ENCODE peak calls at places on chromosomes 2 and 18, in ten cellular contexts. D, O, W, M, P, S, Z, E, A and T are unnamed samples.

GRCh38 chr2:235883675-235884074 is 284.5 kb downstream of the GBX2 start:
- DNase-seq in A (no peak), E (no peak), S (no peak), W (no peak), O (no peak), D (no peak), M (no peak), Z (no peak), P (no peak), T (no peak)

GRCh38 chr2:97011977-97012569 is 25.7 kb upstream of the FAM178B start:
- DNase-seq in P (no peak), E (peak), W (peak), O (peak), D (peak), M (peak), S (no peak), A (peak), Z (peak), T (no peak)

GRCh38 chr2:230130668-230131364 is 62.1 kb upstream of the SLC16A14 start:
- DNase-seq in P (peak), A (peak), W (no peak), D (no peak), O (no peak), M (peak), Z (no peak), E (peak), S (no peak), T (no peak)

GRCh38 chr18:79554321-79554720 is 125.3 kb upstream of the CTDP1 start:
- DNase-seq in D (no peak), O (no peak), W (no peak), A (no peak), S (no peak), P (no peak), Z (no peak), M (no peak), E (no peak), T (no peak)

GRCh38 chr2:241502281-241502680 is 6.1 kb downstream of the STK25 start:
- DNase-seq in P (no peak), M (no peak), Z (no peak), A (no peak), O (no peak), W (no peak), D (no peak), S (no peak), E (no peak), T (no peak)

GRCh38 chr2:11634584-11634983 is 35.4 kb downstream of the NTSR2 start:
- DNase-seq in Z (no peak), E (no peak), D (no peak), O (no peak), S (no peak), W (no peak), A (no peak), P (no peak), M (no peak), T (no peak)

GRCh38 chr2:7825591-7826312 is 856.1 kb upstream of the ID2 start:
- DNase-seq in Z (no peak), M (no peak), S (peak), A (no peak), W (no peak), P (peak), E (no peak), O (no peak), D (no peak), T (no peak)

GRCh38 chr2:3626118-3626816 is 31.4 kb downstream of the COLEC11 start:
- DNase-seq in E (peak), O (no peak), M (no peak), A (peak), W (peak), P (peak), S (no peak), Z (no peak), D (no peak), T (no peak)

GRCh38 chr18:55152801-55153200 is 193.5 kb upstream of the CCDC68 start:
- DNase-seq in E (peak), Z (no peak), A (no peak), P (no peak), M (no peak), D (no peak), S (peak), W (no peak), O (no peak), T (no peak)

GRCh38 chr2:207505180-207505579 is 24.6 kb upstream of the CREB1 start:
- DNase-seq in S (no peak), A (no peak), W (no peak), E (no peak), M (no peak), O (no peak), P (no peak), Z (no peak), D (peak), T (no peak)

GRCh38 chr2:190659553-190659952 is 10.7 kb downstream of the NAB1 start:
- DNase-seq in E (no peak), O (no peak), P (no peak), S (no peak), D (no peak), W (no peak), Z (no peak), A (no peak), M (no peak), T (no peak)

GRCh38 chr2:182887093-182887492 is 20.7 kb upstream of the FRZB start:
- DNase-seq in W (no peak), E (peak), S (no peak), D (no peak), Z (no peak), A (no peak), M (no peak), P (no peak), O (no peak), T (no peak)

GRCh38 chr18:67728364-67728763 is 211.8 kb upstream of the DSEL start:
- DNase-seq in A (no peak), W (no peak), M (no peak), O (no peak), P (no peak), E (no peak), Z (no peak), D (no peak), S (no peak), T (no peak)

GRCh38 chr2:227194219-227194618 is 29.8 kb downstream of the COL4A3 start:
- DNase-seq in A (no peak), W (no peak), O (no peak), E (no peak), P (no peak), Z (no peak), S (no peak), M (no peak), D (no peak), T (no peak)

GRCh38 chr18:62505669-62506494 is 16.9 kb upstream of the ZCCHC2 start:
- DNase-seq in M (no peak), E (peak), A (no peak), Z (no peak), W (no peak), P (no peak), O (no peak), D (no peak), S (no peak), T (no peak)

GRCh38 chr2:125630377-125630776 is 1025.6 kb upstream of the GYPC start:
- DNase-seq in S (no peak), A (no peak), P (no peak), E (no peak), W (no peak), D (no peak), O (no peak), M (no peak), Z (no peak), T (no peak)

GRCh38 chr2:171878481-171878993 is 15.5 kb downstream of the SLC25A12 start:
- DNase-seq in O (no peak), P (peak), S (peak), W (peak), E (peak), M (no peak), D (no peak), Z (no peak), A (no peak), T (no peak)

GRCh38 chr18:71027531-71027930 is 738.7 kb downstream of the SOCS6 start:
- DNase-seq in Z (no peak), E (no peak), A (no peak), P (no peak), M (no peak), W (no peak), S (no peak), D (no peak), O (no peak), T (no peak)

GRCh38 chr18:45821667-45822066 is 3.8 kb upstream of the SIGLEC15 start:
- DNase-seq in O (no peak), Z (no peak), A (no peak), D (no peak), W (no peak), M (no peak), E (no peak), P (no peak), S (no peak), T (no peak)

GRCh38 chr2:96681540-96681939 is 39.0 kb downstream of the FER1L5 start:
- DNase-seq in E (no peak), M (no peak), A (no peak), D (no peak), Z (no peak), W (no peak), O (no peak), P (no peak), S (no peak), T (no peak)

GRCh38 chr2:141021109-141021508 is 1109.7 kb downstream of the LRP1B start:
- DNase-seq in O (no peak), S (peak), M (peak), E (peak), W (no peak), D (peak), A (peak), Z (no peak), P (peak), T (no peak)

GRCh38 chr2:112811841-112812306 is 24.7 kb downstream of the IL1B start:
- DNase-seq in O (no peak), E (peak), S (peak), W (no peak), M (no peak), A (peak), D (no peak), Z (no peak), P (peak), T (no peak)

GRCh38 chr2:6986894-6987487 is 69.8 kb downstream of the RNF144A start:
- DNase-seq in D (peak), S (no peak), O (no peak), P (no peak), W (no peak), Z (no peak), A (no peak), M (no peak), E (no peak), T (no peak)

GRCh38 chr18:9082763-9083510 is 19.6 kb upstream of the NDUFV2 start:
- DNase-seq in D (no peak), M (no peak), E (no peak), P (no peak), Z (no peak), A (no peak), W (no peak), S (no peak), O (no peak), T (no peak)

GRCh38 chr18:1663879-1664705 is 759.4 kb downstream of the ADCYAP1 start:
- DNase-seq in A (no peak), W (peak), E (peak), S (no peak), P (no peak), D (no peak), Z (no peak), M (peak), O (no peak), T (peak)

GRCh38 chr2:105329197-105329554 is 359 bp downstream of the TGFBRAP1 start:
- DNase-seq in E (no peak), A (no peak), D (peak), W (no peak), Z (no peak), S (no peak), P (no peak), M (no peak), O (no peak), T (no peak)

GRCh38 chr18:66638856-66639621 is 35.1 kb upstream of the CDH19 start:
- DNase-seq in D (no peak), P (no peak), A (no peak), E (no peak), S (no peak), Z (no peak), M (no peak), W (no peak), O (no peak), T (no peak)

GRCh38 chr2:26471278-26471677 is 6.6 kb downstream of the OTOF start:
- DNase-seq in D (no peak), M (no peak), S (no peak), P (no peak), A (no peak), E (no peak), O (no peak), W (no peak), Z (no peak), T (no peak)

GRCh38 chr2:171615071-171615470 is 72.2 kb upstream of the DYNC1I2 start:
- DNase-seq in A (no peak), S (no peak), W (no peak), M (no peak), D (no peak), Z (no peak), P (no peak), O (no peak), E (peak), T (no peak)

GRCh38 chr2:58099097-58099769 is 52.6 kb downstream of the VRK2 start:
- DNase-seq in D (no peak), M (no peak), E (no peak), P (no peak), S (no peak), Z (no peak), W (no peak), A (no peak), O (no peak), T (no peak)

GRCh38 chr2:70715161-70715985 is 52.6 kb downstream of the ADD2 start:
- DNase-seq in P (no peak), W (no peak), M (no peak), A (no peak), D (no peak), E (no peak), S (no peak), O (no peak), Z (no peak), T (no peak)

GRCh38 chr2:229169751-229170150 is 101.3 kb downstream of the PID1 start:
- DNase-seq in E (peak), D (no peak), Z (no peak), M (no peak), O (no peak), A (no peak), S (no peak), W (no peak), P (peak), T (no peak)

GRCh38 chr18:13420969-13421686 is 202.6 kb downstream of the LDLRAD4 start:
- DNase-seq in M (no peak), O (no peak), Z (no peak), W (no peak), A (no peak), S (no peak), D (no peak), E (no peak), P (no peak), T (no peak)

GRCh38 chr2:99802730-99803129 is 312.9 kb upstream of the REV1 start:
- DNase-seq in D (no peak), O (no peak), Z (no peak), S (no peak), E (no peak), M (no peak), P (no peak), A (no peak), W (no peak), T (no peak)

GRCh38 chr2:73112913-73113633 is at the start of gene RAB11FIP5:
- DNase-seq in P (peak), M (no peak), E (peak), W (peak), O (peak), Z (peak), S (no peak), D (peak), A (peak), T (peak)

GRCh38 chr18:702957-703659 is 9.3 kb downstream of the ENOSF1 start:
- DNase-seq in A (peak), M (peak), W (no peak), O (no peak), S (no peak), E (peak), P (peak), D (no peak), Z (no peak), T (no peak)

GRCh38 chr2:66437601-66438497 is 2.9 kb downstream of the MEIS1 start:
- DNase-seq in W (peak), D (no peak), O (no peak), Z (no peak), S (no peak), A (no peak), P (no peak), M (no peak), E (peak), T (peak)